ENCODE peak calls at places on chromosome 1, in nine cellular contexts. K, V, F, N, J, S, B, D and T are unnamed samples.

GRCh38 chr1:179706339-179706941 is 36.7 kb upstream of the FAM163A start:
- DNase-seq in K (no peak), V (peak), F (peak), N (no peak), J (peak), S (peak), B (peak), D (peak), T (peak)

GRCh38 chr1:222452031-222452430 is 95.9 kb downstream of the HHIPL2 start:
- DNase-seq in K (no peak), V (no peak), F (no peak), N (no peak), J (no peak), S (no peak), B (no peak), D (no peak), T (no peak)

GRCh38 chr1:106268070-106268469 is 788.4 kb upstream of the PRMT6 start:
- DNase-seq in K (no peak), V (no peak), F (no peak), N (no peak), J (no peak), S (no peak), B (no peak), D (no peak), T (no peak)

GRCh38 chr1:169271094-169271493 is 96.5 kb downstream of the NME7 start:
- DNase-seq in K (no peak), V (no peak), F (no peak), N (no peak), J (no peak), S (no peak), B (no peak), D (no peak), T (no peak)

GRCh38 chr1:227215863-227216510 is 102.3 kb downstream of the CDC42BPA start:
- DNase-seq in K (no peak), V (no peak), F (no peak), N (no peak), J (no peak), S (no peak), B (no peak), D (peak), T (no peak)

GRCh38 chr1:213883618-213884017 is 104.2 kb upstream of the PROX1 start:
- DNase-seq in K (no peak), V (no peak), F (no peak), N (no peak), J (no peak), S (no peak), B (no peak), D (no peak), T (no peak)

GRCh38 chr1:215830221-215830620 is 263.1 kb downstream of the KCTD3 start:
- DNase-seq in K (no peak), V (no peak), F (no peak), N (no peak), J (no peak), S (no peak), B (no peak), D (no peak), T (no peak)

GRCh38 chr1:216005916-216006315 is 417.3 kb downstream of the USH2A start:
- DNase-seq in K (no peak), V (no peak), F (no peak), N (no peak), J (peak), S (no peak), B (no peak), D (peak), T (no peak)

GRCh38 chr1:178579562-178579961 is 66.7 kb downstream of the TEX35 start:
- DNase-seq in K (no peak), V (no peak), F (no peak), N (no peak), J (no peak), S (no peak), B (no peak), D (no peak), T (no peak)

GRCh38 chr1:158013840-158014520 is 20.5 kb downstream of the KIRREL1 start:
- DNase-seq in K (no peak), V (no peak), F (no peak), N (no peak), J (no peak), S (no peak), B (no peak), D (peak), T (no peak)

GRCh38 chr1:10671090-10671489 is 125.4 kb downstream of the CASZ1 start:
- DNase-seq in K (no peak), V (no peak), F (no peak), N (no peak), J (no peak), S (no peak), B (no peak), D (no peak), T (no peak)

GRCh38 chr1:150973258-150973825 is 1.3 kb downstream of the CERS2 start:
- DNase-seq in K (no peak), V (no peak), F (peak), N (no peak), J (no peak), S (no peak), B (no peak), D (no peak), T (no peak)

GRCh38 chr1:224245188-224245587 is 62.1 kb downstream of the DEGS1 start:
- DNase-seq in K (peak), V (no peak), F (no peak), N (no peak), J (no peak), S (no peak), B (no peak), D (peak), T (peak)

GRCh38 chr1:30726254-30726653 is 2.9 kb upstream of the MATN1 start:
- DNase-seq in K (no peak), V (no peak), F (no peak), N (no peak), J (no peak), S (no peak), B (no peak), D (no peak), T (no peak)

GRCh38 chr1:17594690-17595601 is 55.4 kb downstream of the ARHGEF10L start:
- DNase-seq in K (no peak), V (no peak), F (no peak), N (no peak), J (no peak), S (no peak), B (no peak), D (no peak), T (no peak)

GRCh38 chr1:164614316-164614715 is 55.3 kb downstream of the PBX1 start:
- DNase-seq in K (no peak), V (no peak), F (no peak), N (no peak), J (no peak), S (no peak), B (no peak), D (no peak), T (no peak)
- TF ChIP-seq POLR2A in K (no peak), V (no peak), F (no peak), N (no peak), J (no peak), S (no peak), B (no peak), D (no peak), T (no peak)

GRCh38 chr1:148334339-148335130 is 148.6 kb downstream of the PPIAL4G start:
- DNase-seq in K (peak), V (peak), F (peak), N (peak), J (peak), S (peak), B (peak), D (peak), T (peak)
- TF ChIP-seq POLR2A in K (peak), V (peak), F (no peak), N (peak), J (peak), S (peak), B (peak), D (peak), T (peak)

DNA sequence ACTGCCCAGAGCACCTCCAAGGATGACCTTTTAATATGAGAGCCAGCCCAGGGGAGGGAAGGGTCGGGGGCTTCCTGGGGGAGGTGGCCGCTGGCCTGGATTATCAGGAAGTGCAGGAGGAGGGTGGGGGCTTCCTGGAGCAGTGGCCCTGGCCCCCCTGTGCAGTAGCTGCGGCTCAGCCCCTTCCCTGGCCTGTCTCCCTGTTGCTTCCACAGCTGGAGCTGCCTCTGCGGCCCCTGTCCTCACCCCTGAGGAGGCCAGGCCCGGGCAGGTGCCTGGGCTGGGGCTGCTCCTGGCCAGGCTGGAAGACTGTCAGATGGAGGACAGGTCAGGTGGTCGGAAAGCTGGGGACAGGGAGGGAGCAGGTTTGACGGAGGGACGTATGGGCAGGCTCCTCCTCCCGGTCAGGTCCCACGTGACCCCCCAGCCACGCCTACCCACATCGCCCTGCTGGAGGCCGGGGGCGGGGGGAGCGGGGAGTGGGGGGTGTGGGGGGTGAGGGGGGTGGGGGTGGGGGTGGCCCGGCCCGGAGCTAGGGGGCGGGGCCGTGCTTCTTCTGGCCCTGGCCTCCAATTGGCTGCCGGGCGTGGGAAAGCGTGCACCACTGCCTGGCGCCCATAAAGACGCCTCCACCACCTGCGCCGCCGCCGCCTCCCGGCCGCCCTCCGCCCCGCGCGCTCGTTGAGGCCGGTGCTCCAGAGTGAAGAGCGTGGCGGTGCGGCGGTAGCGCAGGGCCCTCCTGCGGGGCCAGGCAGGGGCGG is 10.2 kb upstream of the TNFRSF14 start:
- DNase-seq in K (peak), V (peak), F (peak), N (peak), J (peak), S (peak), B (peak), D (peak), T (peak)
- TF ChIP-seq POLR2A in K (peak), V (peak), F (no peak), N (no peak), J (peak), S (peak), B (peak), D (no peak), T (peak)

GRCh38 chr1:25431495-25432363 is 1.0 kb downstream of the MACO1 start:
- DNase-seq in K (no peak), V (no peak), F (peak), N (no peak), J (no peak), S (no peak), B (peak), D (no peak), T (peak)

GRCh38 chr1:25428475-25429166 is 2.1 kb upstream of the MACO1 start:
- DNase-seq in K (no peak), V (no peak), F (no peak), N (no peak), J (no peak), S (no peak), B (no peak), D (no peak), T (no peak)

GRCh38 chr1:25430666-25431494 is at the start of gene MACO1:
- DNase-seq in K (peak), V (peak), F (peak), N (peak), J (peak), S (peak), B (peak), D (peak), T (peak)

GRCh38 chr1:25432364-25432719 is 1.6 kb downstream of the MACO1 start:
- DNase-seq in K (no peak), V (no peak), F (no peak), N (no peak), J (no peak), S (no peak), B (no peak), D (no peak), T (no peak)

DNA sequence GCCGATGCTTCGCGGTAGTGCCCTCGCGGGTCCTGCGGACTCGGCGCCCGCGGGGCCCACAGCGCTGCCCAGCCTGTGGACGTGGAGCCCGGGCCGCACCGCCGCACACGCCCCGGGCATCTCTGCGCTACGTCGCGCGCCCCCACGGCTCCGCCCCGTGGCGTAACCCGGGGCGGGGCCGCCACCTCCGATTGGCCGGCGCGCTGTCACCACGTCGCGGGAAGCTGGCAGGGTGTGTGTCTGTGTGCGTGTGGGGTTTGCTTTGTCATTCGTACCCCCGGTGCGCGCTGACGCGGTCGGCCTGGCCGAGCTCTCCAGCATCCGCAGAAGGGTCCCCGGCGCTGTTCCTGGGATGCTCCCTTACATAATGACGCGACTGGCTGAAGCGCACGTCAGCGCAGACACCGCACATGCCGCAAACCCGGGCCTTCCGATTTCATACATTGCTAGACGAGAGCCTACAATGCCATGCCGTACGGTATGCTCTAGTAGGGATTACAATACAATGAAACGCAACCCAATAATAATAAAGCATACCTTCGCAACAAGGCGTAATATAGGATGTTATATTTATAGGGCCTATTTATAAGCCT is 528 bp upstream of the MACO1 start:
- DNase-seq in K (peak), V (peak), F (peak), N (peak), J (peak), S (peak), B (peak), D (peak), T (peak)
- TF ChIP-seq POLR2A in K (peak), V (peak), F (peak), N (peak), J (peak), S (peak), B (peak), D (peak), T (peak)

DNA sequence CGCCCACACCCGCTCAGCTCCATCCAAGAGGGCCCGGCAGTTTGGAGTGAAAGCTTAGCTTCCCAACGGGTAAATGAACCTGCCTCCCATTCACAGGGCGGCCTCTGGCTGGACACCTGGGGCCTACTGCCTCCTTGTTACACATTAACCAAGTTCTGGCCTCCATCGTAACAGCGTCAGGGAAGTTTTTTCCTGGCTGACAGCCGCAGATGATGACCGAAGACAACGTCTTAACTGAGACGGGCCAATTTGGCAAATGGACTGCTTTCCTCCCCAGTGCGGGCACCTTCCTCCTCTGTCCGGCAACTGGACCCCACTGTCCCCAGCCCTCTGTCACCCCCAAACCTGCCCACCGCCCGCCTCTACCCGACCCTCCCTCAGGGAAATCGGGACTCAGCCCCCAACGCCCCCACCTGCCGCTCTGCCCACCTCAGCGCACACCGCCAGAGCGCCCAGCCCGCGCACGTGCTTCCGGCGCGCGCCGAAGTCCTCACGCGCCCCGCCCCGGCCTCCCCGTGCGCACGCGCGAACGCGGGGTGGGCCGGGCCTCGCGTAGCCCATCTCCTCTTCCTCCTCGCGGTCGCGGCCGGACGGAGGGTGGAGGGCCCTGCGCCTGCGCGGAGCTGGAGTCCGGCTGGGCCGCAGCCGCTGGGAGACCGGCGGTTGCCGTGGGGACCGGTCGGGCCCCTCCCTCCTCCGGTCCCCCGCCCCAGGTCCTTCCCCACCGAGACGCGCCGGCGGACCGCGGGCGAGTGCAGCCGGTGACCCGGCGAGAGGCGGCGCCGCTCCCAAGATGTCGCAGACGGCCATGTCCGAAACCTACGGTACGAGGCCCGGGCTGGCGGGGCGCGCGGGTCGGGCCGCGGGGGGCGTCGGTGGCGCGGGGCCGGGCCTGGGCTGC is at the start of gene RAB4A:
- DNase-seq in K (peak), V (peak), F (peak), N (peak), J (peak), S (peak), B (peak), D (peak), T (peak)
- TF ChIP-seq POLR2A in K (peak), V (peak), F (peak), N (no peak), J (peak), S (peak), B (peak), D (peak), T (peak)

DNA sequence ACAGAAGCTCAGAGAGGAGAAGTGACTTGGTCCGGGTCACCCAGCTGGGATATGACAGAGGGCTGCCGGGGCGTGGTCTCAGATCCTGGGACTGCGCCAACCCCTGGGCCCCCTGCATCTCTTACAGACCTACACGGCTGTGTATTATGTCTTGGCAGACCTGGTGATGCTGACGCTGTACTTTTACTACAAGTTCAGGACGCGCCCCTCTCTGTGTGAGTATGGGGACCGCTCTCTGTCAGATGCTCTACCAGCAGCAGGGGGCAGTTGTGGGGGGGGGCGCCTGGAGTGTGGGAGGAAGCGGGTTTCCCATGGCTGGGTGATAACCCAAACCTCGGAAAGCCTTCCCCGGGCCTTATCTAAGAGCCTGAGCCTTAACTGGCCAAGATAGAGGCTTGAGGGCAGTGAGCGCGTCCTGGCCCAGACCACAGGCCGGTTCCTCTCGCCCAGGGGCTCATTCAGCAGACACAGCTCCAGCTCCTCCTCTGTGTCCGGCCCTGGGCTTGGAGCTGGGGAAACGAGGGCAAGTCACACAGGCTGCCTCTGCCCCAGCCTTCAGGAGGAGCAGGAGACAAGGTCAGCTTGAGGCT is 13.3 kb downstream of the SLC66A1 start:
- DNase-seq in K (no peak), V (no peak), F (no peak), N (no peak), J (no peak), S (no peak), B (no peak), D (no peak), T (no peak)
- TF ChIP-seq POLR2A in K (no peak), V (no peak), F (no peak), N (no peak), J (no peak), S (no peak), B (no peak), D (no peak), T (no peak)

GRCh38 chr1:225880210-225880584 is 2.0 kb downstream of the TMEM63A start:
- DNase-seq in K (peak), V (no peak), F (no peak), N (no peak), J (no peak), S (no peak), B (peak), D (no peak), T (peak)

GRCh38 chr1:225878282-225878681 is 3.9 kb downstream of the TMEM63A start:
- DNase-seq in K (peak), V (no peak), F (no peak), N (no peak), J (no peak), S (no peak), B (no peak), D (no peak), T (peak)

GRCh38 chr1:225880636-225881035 is 1.5 kb downstream of the TMEM63A start:
- DNase-seq in K (peak), V (no peak), F (no peak), N (no peak), J (no peak), S (no peak), B (no peak), D (no peak), T (no peak)

GRCh38 chr1:225881081-225882007 is 836 bp downstream of the TMEM63A start:
- DNase-seq in K (peak), V (no peak), F (peak), N (peak), J (peak), S (no peak), B (peak), D (peak), T (peak)

DNA sequence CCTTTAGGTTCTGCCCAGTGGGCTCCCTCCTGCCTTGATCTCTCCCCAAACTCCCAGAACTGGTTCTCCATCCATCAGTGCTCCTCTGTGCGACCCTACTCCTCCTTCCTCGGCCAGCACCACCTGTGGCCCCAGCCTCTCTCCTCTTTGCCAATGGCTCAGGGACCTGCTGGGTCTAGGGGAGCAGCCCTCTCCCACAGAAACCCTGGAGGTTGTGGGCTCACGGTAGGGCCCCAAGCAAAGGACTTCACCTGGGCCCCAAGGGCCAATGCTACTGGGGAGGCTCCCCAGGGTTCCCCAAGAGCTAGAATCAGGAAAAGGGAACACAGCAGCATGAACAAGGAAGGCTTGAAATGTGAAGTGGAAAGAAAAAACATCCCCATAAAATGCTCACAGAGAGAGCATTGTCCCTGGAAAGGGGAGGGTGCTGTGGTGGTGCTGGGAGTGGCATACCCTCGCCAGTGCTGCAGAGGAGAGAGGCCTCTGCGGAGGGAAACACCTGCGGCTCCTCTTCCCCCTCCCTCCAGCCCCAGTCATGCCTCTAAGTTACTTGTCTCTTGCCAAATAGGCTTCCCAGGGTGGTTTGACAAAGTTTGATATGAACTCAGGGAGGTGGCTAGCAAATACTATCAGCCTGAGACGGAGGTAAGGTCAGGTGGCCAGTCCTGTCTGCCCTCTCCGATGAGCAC is 2.5 kb downstream of the TMEM63A start:
- DNase-seq in K (peak), V (no peak), F (no peak), N (no peak), J (no peak), S (no peak), B (peak), D (no peak), T (peak)
- TF ChIP-seq POLR2A in K (no peak), V (no peak), F (no peak), N (no peak), J (no peak), S (no peak), B (peak), D (no peak), T (no peak)